ENCODE peak calls at places on chromosomes 12 and 14, in ten cellular contexts. One of them, this sample, is unnamed.

GRCh38 chr12:34371050-34371449 is 348.8 kb downstream of the ALG10 start:
- DNase-seq in hepatocyte: no peak
- DNase-seq in upper lobe of right lung: no peak
- DNase-seq in dorsolateral prefrontal cortex: no peak
- DNase-seq in HepG2: no peak
- DNase-seq in cardiac muscle cell: no peak
- DNase-seq in IMR-90: no peak
- DNase-seq in colonic mucosa: no peak
- DNase-seq in testis: no peak
- DNase-seq in left lung: no peak
- DNase-seq in this sample: no peak

GRCh38 chr14:77026930-77027537 is 1.5 kb downstream of the IRF2BPL start:
- DNase-seq in IMR-90: peak; percentile 54
- DNase-seq in hepatocyte: peak; percentile 74
- DNase-seq in dorsolateral prefrontal cortex: no peak
- DNase-seq in cardiac muscle cell: peak; percentile 63
- DNase-seq in left lung: peak; percentile 89
- DNase-seq in upper lobe of right lung: peak; percentile 84
- DNase-seq in colonic mucosa: no peak
- DNase-seq in testis: no peak
- DNase-seq in HepG2: no peak
- DNase-seq in this sample: peak; percentile 45

GRCh38 chr12:100643246-100643645 is 69.8 kb downstream of the GAS2L3 start:
- DNase-seq in testis: no peak
- DNase-seq in HepG2: no peak
- DNase-seq in colonic mucosa: no peak
- DNase-seq in left lung: no peak
- DNase-seq in hepatocyte: no peak
- DNase-seq in IMR-90: no peak
- DNase-seq in cardiac muscle cell: no peak
- DNase-seq in dorsolateral prefrontal cortex: no peak
- DNase-seq in upper lobe of right lung: peak; percentile 69
- DNase-seq in this sample: peak; percentile 86

GRCh38 chr14:20652996-20653975 is 11.8 kb upstream of the OR6S1 start:
- DNase-seq in cardiac muscle cell: peak; percentile 48
- DNase-seq in left lung: peak; percentile 54
- DNase-seq in IMR-90: peak; percentile 67
- DNase-seq in HepG2: peak; percentile 32
- DNase-seq in hepatocyte: peak; percentile 59
- DNase-seq in colonic mucosa: peak; percentile 49
- DNase-seq in testis: peak; percentile 85
- DNase-seq in dorsolateral prefrontal cortex: no peak
- DNase-seq in upper lobe of right lung: no peak
- DNase-seq in this sample: no peak

GRCh38 chr14:25394356-25394755 is 344.4 kb upstream of the STXBP6 start:
- DNase-seq in colonic mucosa: no peak
- DNase-seq in HepG2: no peak
- DNase-seq in upper lobe of right lung: no peak
- DNase-seq in left lung: no peak
- DNase-seq in hepatocyte: no peak
- DNase-seq in dorsolateral prefrontal cortex: no peak
- DNase-seq in IMR-90: no peak
- DNase-seq in testis: peak; percentile 20
- DNase-seq in cardiac muscle cell: no peak
- DNase-seq in this sample: peak; percentile 20

GRCh38 chr14:66735853-66736252 is 227.9 kb downstream of the GPHN start:
- DNase-seq in colonic mucosa: no peak
- DNase-seq in HepG2: no peak
- DNase-seq in dorsolateral prefrontal cortex: no peak
- DNase-seq in IMR-90: no peak
- DNase-seq in testis: no peak
- DNase-seq in cardiac muscle cell: no peak
- DNase-seq in upper lobe of right lung: no peak
- DNase-seq in hepatocyte: no peak
- DNase-seq in left lung: no peak
- DNase-seq in this sample: no peak

GRCh38 chr12:62435337-62436163 is 31.1 kb upstream of the MON2 start:
- DNase-seq in testis: peak; percentile 69
- DNase-seq in cardiac muscle cell: peak; percentile 74
- DNase-seq in dorsolateral prefrontal cortex: peak; percentile 61
- DNase-seq in colonic mucosa: peak; percentile 50
- DNase-seq in IMR-90: peak; percentile 63
- DNase-seq in left lung: peak; percentile 72
- DNase-seq in HepG2: peak; percentile 58
- DNase-seq in upper lobe of right lung: peak; percentile 69
- DNase-seq in hepatocyte: peak; percentile 80
- DNase-seq in this sample: peak; percentile 40

GRCh38 chr14:87615822-87616679 is 376.9 kb downstream of the GALC start:
- DNase-seq in upper lobe of right lung: no peak
- DNase-seq in dorsolateral prefrontal cortex: peak; percentile 58
- DNase-seq in hepatocyte: peak; percentile 82
- DNase-seq in testis: peak; percentile 84
- DNase-seq in IMR-90: peak; percentile 19
- DNase-seq in HepG2: peak; percentile 44
- DNase-seq in left lung: no peak
- DNase-seq in cardiac muscle cell: peak; percentile 80
- DNase-seq in colonic mucosa: peak; percentile 29
- DNase-seq in this sample: peak; percentile 55

GRCh38 chr12:79008591-79008990 is 144.0 kb downstream of the SYT1 start:
- DNase-seq in IMR-90: no peak
- DNase-seq in cardiac muscle cell: no peak
- DNase-seq in colonic mucosa: no peak
- DNase-seq in HepG2: no peak
- DNase-seq in hepatocyte: no peak
- DNase-seq in dorsolateral prefrontal cortex: no peak
- DNase-seq in testis: no peak
- DNase-seq in upper lobe of right lung: no peak
- DNase-seq in left lung: no peak
- DNase-seq in this sample: no peak

GRCh38 chr12:69514111-69514510 is 43.9 kb downstream of the FRS2 start:
- DNase-seq in left lung: no peak
- DNase-seq in IMR-90: no peak
- DNase-seq in colonic mucosa: no peak
- DNase-seq in cardiac muscle cell: no peak
- DNase-seq in upper lobe of right lung: no peak
- DNase-seq in testis: no peak
- DNase-seq in HepG2: no peak
- DNase-seq in dorsolateral prefrontal cortex: no peak
- DNase-seq in hepatocyte: no peak
- DNase-seq in this sample: no peak

GRCh38 chr14:101875726-101876268 is 88.6 kb upstream of the DYNC1H1 start:
- DNase-seq in colonic mucosa: no peak
- DNase-seq in testis: no peak
- DNase-seq in hepatocyte: no peak
- DNase-seq in IMR-90: no peak
- DNase-seq in HepG2: no peak
- DNase-seq in left lung: no peak
- DNase-seq in upper lobe of right lung: no peak
- DNase-seq in cardiac muscle cell: no peak
- DNase-seq in dorsolateral prefrontal cortex: no peak
- DNase-seq in this sample: no peak

GRCh38 chr12:3795096-3795799 is 42.3 kb upstream of the CRACR2A start:
- DNase-seq in upper lobe of right lung: no peak
- DNase-seq in IMR-90: no peak
- DNase-seq in dorsolateral prefrontal cortex: no peak
- DNase-seq in testis: no peak
- DNase-seq in hepatocyte: no peak
- DNase-seq in left lung: no peak
- DNase-seq in colonic mucosa: no peak
- DNase-seq in cardiac muscle cell: no peak
- DNase-seq in HepG2: peak; percentile 19
- DNase-seq in this sample: no peak

GRCh38 chr12:131916306-131917138 is 12.6 kb upstream of the PUS1 start:
- DNase-seq in HepG2: no peak
- DNase-seq in hepatocyte: no peak
- DNase-seq in IMR-90: no peak
- DNase-seq in testis: no peak
- DNase-seq in cardiac muscle cell: no peak
- DNase-seq in dorsolateral prefrontal cortex: no peak
- DNase-seq in colonic mucosa: no peak
- DNase-seq in left lung: peak; percentile 79
- DNase-seq in upper lobe of right lung: peak; percentile 61
- DNase-seq in this sample: no peak

GRCh38 chr12:103175625-103176024 is 218.2 kb downstream of the ASCL1 start:
- DNase-seq in HepG2: no peak
- DNase-seq in IMR-90: no peak
- DNase-seq in cardiac muscle cell: no peak
- DNase-seq in left lung: no peak
- DNase-seq in testis: no peak
- DNase-seq in dorsolateral prefrontal cortex: no peak
- DNase-seq in upper lobe of right lung: no peak
- DNase-seq in colonic mucosa: no peak
- DNase-seq in hepatocyte: no peak
- DNase-seq in this sample: no peak

GRCh38 chr14:68293404-68293803 is 473.8 kb downstream of the RAD51B start:
- DNase-seq in HepG2: no peak
- DNase-seq in IMR-90: no peak
- DNase-seq in upper lobe of right lung: no peak
- DNase-seq in testis: no peak
- DNase-seq in colonic mucosa: peak; percentile 47
- DNase-seq in cardiac muscle cell: no peak
- DNase-seq in dorsolateral prefrontal cortex: no peak
- DNase-seq in left lung: no peak
- DNase-seq in hepatocyte: no peak
- DNase-seq in this sample: peak; percentile 34

DNA sequence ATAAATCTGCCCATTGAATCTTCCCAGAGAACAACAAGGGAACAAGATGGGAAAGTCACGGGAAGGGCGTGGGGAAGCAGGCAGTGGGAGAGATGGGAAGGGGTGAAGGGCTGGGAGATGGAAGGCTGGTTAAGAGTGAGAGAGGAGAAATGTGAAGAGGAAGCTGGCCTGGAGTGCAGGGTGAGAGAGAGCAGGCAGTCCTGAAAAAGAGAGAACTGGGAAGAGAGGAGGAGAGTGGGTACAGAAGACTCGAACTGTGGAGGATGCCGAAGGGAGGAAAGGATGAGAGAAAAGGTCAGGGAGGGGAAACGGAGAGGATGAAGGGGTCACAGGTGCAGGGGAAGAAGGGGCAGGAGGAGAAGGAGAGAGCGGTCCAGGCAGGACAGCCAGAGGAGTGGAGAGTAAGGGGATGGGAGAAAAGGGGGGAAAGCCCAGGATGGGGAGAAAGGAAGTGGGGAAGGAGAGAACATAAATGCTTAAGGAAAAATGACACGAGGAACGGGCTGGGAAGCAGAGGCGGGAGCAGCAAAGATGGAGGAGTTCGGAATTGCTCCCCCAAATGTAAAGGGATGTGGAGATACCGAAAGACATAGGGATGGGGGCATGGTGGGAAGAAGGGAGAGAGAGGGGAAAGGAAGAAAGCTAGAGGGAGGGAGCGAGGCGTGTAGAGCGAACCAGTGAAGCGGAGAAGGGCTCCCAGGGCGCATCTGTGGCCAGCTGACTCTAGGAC is 1.2 kb downstream of the PIANP start:
- DNase-seq in cardiac muscle cell: no peak
- DNase-seq in colonic mucosa: no peak
- DNase-seq in hepatocyte: no peak
- DNase-seq in dorsolateral prefrontal cortex: no peak
- DNase-seq in left lung: no peak
- DNase-seq in upper lobe of right lung: peak; percentile 35
- DNase-seq in testis: no peak
- DNase-seq in HepG2: no peak
- DNase-seq in IMR-90: no peak
- DNase-seq in this sample: no peak
- H3K4me3 ChIP-seq in cardiac muscle cell: peak overlapping the region; percentile 71
- H3K4me3 ChIP-seq in colonic mucosa: peak overlapping the region; percentile 42
- H3K4me3 ChIP-seq in hepatocyte: no peak overlapping the region
- H3K4me3 ChIP-seq in dorsolateral prefrontal cortex: peak overlapping the region; percentile 68
- H3K4me3 ChIP-seq in left lung: no peak overlapping the region
- H3K4me3 ChIP-seq in upper lobe of right lung: peak overlapping the region; percentile 25
- H3K4me3 ChIP-seq in testis: peak overlapping the region; percentile 61
- H3K4me3 ChIP-seq in HepG2: no peak overlapping the region
- H3K4me3 ChIP-seq in IMR-90: peak overlapping the region; percentile 81
- H3K4me3 ChIP-seq in this sample: no peak overlapping the region

GRCh38 chr12:9070351-9070750 is 45.4 kb downstream of the A2M start:
- DNase-seq in IMR-90: no peak
- DNase-seq in testis: no peak
- DNase-seq in upper lobe of right lung: no peak
- DNase-seq in dorsolateral prefrontal cortex: no peak
- DNase-seq in left lung: no peak
- DNase-seq in hepatocyte: no peak
- DNase-seq in HepG2: no peak
- DNase-seq in colonic mucosa: no peak
- DNase-seq in cardiac muscle cell: no peak
- DNase-seq in this sample: no peak
- TF ChIP-seq CTCF in IMR-90: no peak
- TF ChIP-seq CTCF in testis: no peak
- TF ChIP-seq CTCF in upper lobe of right lung: no peak
- TF ChIP-seq CTCF in dorsolateral prefrontal cortex: no peak
- TF ChIP-seq CTCF in left lung: no peak
- TF ChIP-seq CTCF in hepatocyte: no peak
- TF ChIP-seq CTCF in HepG2: no peak
- TF ChIP-seq CTCF in colonic mucosa: no peak
- TF ChIP-seq CTCF in cardiac muscle cell: no peak
- TF ChIP-seq CTCF in this sample: no peak

DNA sequence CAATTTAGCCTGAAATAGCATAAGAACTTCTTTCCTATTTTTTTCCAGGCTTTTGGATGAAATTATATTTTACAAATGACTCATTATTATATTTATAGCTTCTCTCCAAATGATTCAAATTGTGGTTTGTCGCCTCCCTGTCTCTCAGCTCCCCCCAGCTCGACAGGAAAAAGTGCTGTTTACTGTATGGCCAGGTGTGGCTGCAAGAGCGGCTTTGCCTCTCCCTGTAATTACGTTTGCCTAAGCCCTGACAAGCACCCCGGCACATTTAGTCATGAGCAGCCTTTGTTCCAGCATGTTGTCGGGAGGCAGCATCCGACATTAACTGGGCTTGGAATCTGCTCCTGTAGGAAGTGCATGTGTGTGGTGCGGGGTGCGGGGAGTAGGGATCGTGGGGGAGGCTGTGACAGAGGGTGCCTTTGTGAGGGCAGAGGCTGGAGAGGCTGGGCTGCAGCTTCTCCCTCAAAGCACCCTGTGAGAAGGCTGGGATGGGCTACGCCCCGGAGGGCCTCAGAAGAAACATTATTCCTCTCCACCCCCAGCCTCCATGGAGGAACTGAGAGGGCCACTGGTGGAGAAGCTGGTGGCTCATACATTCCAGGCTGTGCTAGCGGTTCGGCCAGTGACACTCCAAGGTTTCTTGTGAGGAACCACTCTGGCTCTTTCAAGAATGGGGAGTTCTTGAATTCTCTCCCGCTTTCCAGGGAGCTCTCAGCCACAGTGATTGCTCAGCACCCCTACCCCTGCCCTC is 42.1 kb upstream of the CTDSP2 start:
- DNase-seq in cardiac muscle cell: no peak
- DNase-seq in colonic mucosa: peak; percentile 84
- DNase-seq in dorsolateral prefrontal cortex: peak; percentile 82
- DNase-seq in IMR-90: peak; percentile 76
- DNase-seq in testis: peak; percentile 54
- DNase-seq in left lung: no peak
- DNase-seq in upper lobe of right lung: peak; percentile 74
- DNase-seq in HepG2: no peak
- DNase-seq in hepatocyte: peak; percentile 66
- DNase-seq in this sample: no peak
- H3K4me3 ChIP-seq in cardiac muscle cell: no peak overlapping the region
- H3K4me3 ChIP-seq in colonic mucosa: no peak overlapping the region
- H3K4me3 ChIP-seq in dorsolateral prefrontal cortex: peak overlapping the region; percentile 21
- H3K4me3 ChIP-seq in IMR-90: peak overlapping the region; percentile 1
- H3K4me3 ChIP-seq in testis: no peak overlapping the region
- H3K4me3 ChIP-seq in left lung: no peak overlapping the region
- H3K4me3 ChIP-seq in upper lobe of right lung: no peak overlapping the region
- H3K4me3 ChIP-seq in HepG2: peak overlapping the region; percentile 1
- H3K4me3 ChIP-seq in hepatocyte: no peak overlapping the region
- H3K4me3 ChIP-seq in this sample: no peak overlapping the region

GRCh38 chr14:85686908-85687307 is 157.0 kb downstream of the FLRT2 start:
- DNase-seq in HepG2: no peak
- DNase-seq in dorsolateral prefrontal cortex: no peak
- DNase-seq in colonic mucosa: no peak
- DNase-seq in hepatocyte: no peak
- DNase-seq in IMR-90: no peak
- DNase-seq in testis: no peak
- DNase-seq in cardiac muscle cell: no peak
- DNase-seq in left lung: no peak
- DNase-seq in upper lobe of right lung: no peak
- DNase-seq in this sample: no peak
- TF ChIP-seq CTCF in HepG2: no peak
- TF ChIP-seq CTCF in dorsolateral prefrontal cortex: no peak
- TF ChIP-seq CTCF in colonic mucosa: no peak
- TF ChIP-seq CTCF in hepatocyte: no peak
- TF ChIP-seq CTCF in IMR-90: no peak
- TF ChIP-seq CTCF in testis: no peak
- TF ChIP-seq CTCF in cardiac muscle cell: no peak
- TF ChIP-seq CTCF in left lung: no peak
- TF ChIP-seq CTCF in upper lobe of right lung: no peak
- TF ChIP-seq CTCF in this sample: no peak

This sample was measured in thyroid gland.